ENCODE peak calls at places on chromosome 12, in six cellular contexts. One of them, this sample, is unnamed.

GRCh38 chr12:21757665-21758064 is 16.8 kb downstream of the KCNJ8 start:
- DNase-seq in keratinocyte: no peak
- DNase-seq in body of pancreas: no peak
- DNase-seq in lung: no peak
- DNase-seq in transverse colon: no peak
- DNase-seq in AG04450: no peak
- DNase-seq in this sample: no peak

GRCh38 chr12:3761116-3761770 is 8.3 kb upstream of the CRACR2A start:
- DNase-seq in keratinocyte: no peak
- DNase-seq in body of pancreas: no peak
- DNase-seq in lung: no peak
- DNase-seq in transverse colon: no peak
- DNase-seq in AG04450: no peak
- DNase-seq in this sample: peak; percentile 41

GRCh38 chr12:120134307-120134980 is 17.9 kb upstream of the RAB35 start:
- DNase-seq in keratinocyte: no peak
- DNase-seq in body of pancreas: no peak
- DNase-seq in lung: no peak
- DNase-seq in transverse colon: no peak
- DNase-seq in AG04450: no peak
- DNase-seq in this sample: no peak

GRCh38 chr12:92049403-92049802 is 96.2 kb downstream of the BTG1 start:
- DNase-seq in keratinocyte: no peak
- DNase-seq in body of pancreas: no peak
- DNase-seq in lung: no peak
- DNase-seq in transverse colon: no peak
- DNase-seq in AG04450: no peak
- DNase-seq in this sample: no peak

GRCh38 chr12:89033062-89033461 is 319.2 kb downstream of the DUSP6 start:
- DNase-seq in keratinocyte: no peak
- DNase-seq in body of pancreas: no peak
- DNase-seq in lung: no peak
- DNase-seq in transverse colon: no peak
- DNase-seq in AG04450: no peak
- DNase-seq in this sample: no peak

GRCh38 chr12:3288690-3289089 is 202.3 kb upstream of the PRMT8 start:
- DNase-seq in keratinocyte: no peak
- DNase-seq in body of pancreas: no peak
- DNase-seq in lung: no peak
- DNase-seq in transverse colon: no peak
- DNase-seq in AG04450: no peak
- DNase-seq in this sample: no peak

GRCh38 chr12:91885851-91886250 is 259.8 kb downstream of the BTG1 start:
- DNase-seq in keratinocyte: no peak
- DNase-seq in body of pancreas: no peak
- DNase-seq in lung: no peak
- DNase-seq in transverse colon: no peak
- DNase-seq in AG04450: no peak
- DNase-seq in this sample: no peak

GRCh38 chr12:125403145-125403789 is 338.0 kb downstream of the AACS start:
- DNase-seq in keratinocyte: no peak
- DNase-seq in body of pancreas: no peak
- DNase-seq in lung: no peak
- DNase-seq in transverse colon: no peak
- DNase-seq in AG04450: no peak
- DNase-seq in this sample: peak; percentile 16

GRCh38 chr12:93784339-93785086 is 107.3 kb downstream of the CRADD start:
- DNase-seq in keratinocyte: no peak
- DNase-seq in body of pancreas: peak; percentile 50
- DNase-seq in lung: no peak
- DNase-seq in transverse colon: peak; percentile 48
- DNase-seq in AG04450: no peak
- DNase-seq in this sample: peak; percentile 63

GRCh38 chr12:50764861-50765324 is 992 bp downstream of the ATF1 start:
- DNase-seq in keratinocyte: no peak
- DNase-seq in body of pancreas: peak; percentile 26
- DNase-seq in lung: peak; percentile 39
- DNase-seq in transverse colon: peak; percentile 39
- DNase-seq in AG04450: no peak
- DNase-seq in this sample: no peak

GRCh38 chr12:6606331-6607131 is 648 bp downstream of the CHD4 start:
- DNase-seq in keratinocyte: no peak
- DNase-seq in body of pancreas: peak; percentile 88
- DNase-seq in lung: peak; percentile 57
- DNase-seq in transverse colon: peak; percentile 72
- DNase-seq in AG04450: no peak
- DNase-seq in this sample: no peak

GRCh38 chr12:27614386-27614785 is 81.9 kb upstream of the REP15 start:
- DNase-seq in keratinocyte: no peak
- DNase-seq in body of pancreas: no peak
- DNase-seq in lung: no peak
- DNase-seq in transverse colon: no peak
- DNase-seq in AG04450: no peak
- DNase-seq in this sample: no peak

GRCh38 chr12:54749191-54749818 is 101.1 kb upstream of the DCD start:
- DNase-seq in keratinocyte: no peak
- DNase-seq in body of pancreas: peak; percentile 14
- DNase-seq in lung: no peak
- DNase-seq in transverse colon: no peak
- DNase-seq in AG04450: peak; percentile 15
- DNase-seq in this sample: peak; percentile 17

GRCh38 chr12:88391556-88391955 is 188.7 kb downstream of the KITLG start:
- DNase-seq in keratinocyte: no peak
- DNase-seq in body of pancreas: no peak
- DNase-seq in lung: no peak
- DNase-seq in transverse colon: no peak
- DNase-seq in AG04450: peak; percentile 26
- DNase-seq in this sample: peak; percentile 78

GRCh38 chr12:62922539-62922938 is 12.4 kb downstream of the PPM1H start:
- DNase-seq in keratinocyte: no peak
- DNase-seq in body of pancreas: no peak
- DNase-seq in lung: no peak
- DNase-seq in transverse colon: no peak
- DNase-seq in AG04450: no peak
- DNase-seq in this sample: no peak

GRCh38 chr12:89250213-89250612 is 102.1 kb downstream of the DUSP6 start:
- DNase-seq in keratinocyte: no peak
- DNase-seq in body of pancreas: no peak
- DNase-seq in lung: no peak
- DNase-seq in transverse colon: no peak
- DNase-seq in AG04450: no peak
- DNase-seq in this sample: no peak

GRCh38 chr12:21940972-21941521 is at the start of gene ABCC9:
- DNase-seq in keratinocyte: no peak
- DNase-seq in body of pancreas: peak; percentile 73
- DNase-seq in lung: peak; percentile 34
- DNase-seq in transverse colon: peak; percentile 13
- DNase-seq in AG04450: no peak
- DNase-seq in this sample: peak; percentile 16

GRCh38 chr12:27969011-27969900 is 3.3 kb downstream of the PTHLH start:
- DNase-seq in keratinocyte: no peak
- DNase-seq in body of pancreas: peak; percentile 20
- DNase-seq in lung: no peak
- DNase-seq in transverse colon: no peak
- DNase-seq in AG04450: no peak
- DNase-seq in this sample: no peak

GRCh38 chr12:100962086-100962712 is 167.6 kb downstream of the ANO4 start:
- DNase-seq in keratinocyte: no peak
- DNase-seq in body of pancreas: peak; percentile 56
- DNase-seq in lung: no peak
- DNase-seq in transverse colon: no peak
- DNase-seq in AG04450: no peak
- DNase-seq in this sample: no peak

GRCh38 chr12:105992849-105993740 is 145.7 kb downstream of the NUAK1 start:
- DNase-seq in keratinocyte: no peak
- DNase-seq in body of pancreas: no peak
- DNase-seq in lung: no peak
- DNase-seq in transverse colon: no peak
- DNase-seq in AG04450: no peak
- DNase-seq in this sample: peak; percentile 27

GRCh38 chr12:107645630-107646333 is 39.8 kb upstream of the PWP1 start:
- DNase-seq in keratinocyte: no peak
- DNase-seq in body of pancreas: no peak
- DNase-seq in lung: no peak
- DNase-seq in transverse colon: no peak
- DNase-seq in AG04450: no peak
- DNase-seq in this sample: no peak

GRCh38 chr12:76711241-76711640 is 52.7 kb upstream of the ZDHHC17 start:
- DNase-seq in keratinocyte: no peak
- DNase-seq in body of pancreas: no peak
- DNase-seq in lung: no peak
- DNase-seq in transverse colon: no peak
- DNase-seq in AG04450: no peak
- DNase-seq in this sample: no peak

GRCh38 chr12:88450130-88450529 is 130.1 kb downstream of the KITLG start:
- DNase-seq in keratinocyte: no peak
- DNase-seq in body of pancreas: no peak
- DNase-seq in lung: no peak
- DNase-seq in transverse colon: no peak
- DNase-seq in AG04450: no peak
- DNase-seq in this sample: no peak

GRCh38 chr12:26226629-26227375 is 31.4 kb downstream of the SSPN start:
- DNase-seq in keratinocyte: no peak
- DNase-seq in body of pancreas: peak; percentile 54
- DNase-seq in lung: no peak
- DNase-seq in transverse colon: peak; percentile 40
- DNase-seq in AG04450: no peak
- DNase-seq in this sample: no peak

GRCh38 chr12:112905451-112906089 is 1.2 kb upstream of the OAS1 start:
- DNase-seq in keratinocyte: no peak
- DNase-seq in body of pancreas: no peak
- DNase-seq in lung: no peak
- DNase-seq in transverse colon: no peak
- DNase-seq in AG04450: no peak
- DNase-seq in this sample: no peak

GRCh38 chr12:120793357-120793756 is 67.7 kb downstream of the ACADS start:
- DNase-seq in keratinocyte: no peak
- DNase-seq in body of pancreas: no peak
- DNase-seq in lung: no peak
- DNase-seq in transverse colon: no peak
- DNase-seq in AG04450: no peak
- DNase-seq in this sample: no peak

GRCh38 chr12:100672075-100672592 is 98.7 kb downstream of the GAS2L3 start:
- DNase-seq in keratinocyte: no peak
- DNase-seq in body of pancreas: peak; percentile 17
- DNase-seq in lung: no peak
- DNase-seq in transverse colon: peak; percentile 15
- DNase-seq in AG04450: no peak
- DNase-seq in this sample: no peak

GRCh38 chr12:89280833-89281533 is 71.3 kb downstream of the DUSP6 start:
- DNase-seq in keratinocyte: no peak
- DNase-seq in body of pancreas: no peak
- DNase-seq in lung: no peak
- DNase-seq in transverse colon: no peak
- DNase-seq in AG04450: no peak
- DNase-seq in this sample: no peak

GRCh38 chr12:71399197-71399596 is 40.4 kb upstream of the LGR5 start:
- DNase-seq in keratinocyte: no peak
- DNase-seq in body of pancreas: no peak
- DNase-seq in lung: no peak
- DNase-seq in transverse colon: no peak
- DNase-seq in AG04450: no peak
- DNase-seq in this sample: no peak

GRCh38 chr12:108689314-108690190 is 41.8 kb downstream of the CORO1C start:
- DNase-seq in keratinocyte: no peak
- DNase-seq in body of pancreas: no peak
- DNase-seq in lung: no peak
- DNase-seq in transverse colon: peak; percentile 27
- DNase-seq in AG04450: no peak
- DNase-seq in this sample: no peak

GRCh38 chr12:89706551-89707348 is 1.9 kb downstream of the ATP2B1 start:
- DNase-seq in keratinocyte: no peak
- DNase-seq in body of pancreas: peak; percentile 26
- DNase-seq in lung: no peak
- DNase-seq in transverse colon: no peak
- DNase-seq in AG04450: no peak
- DNase-seq in this sample: no peak

GRCh38 chr12:43544703-43545102 is 7.3 kb downstream of the ADAMTS20 start:
- DNase-seq in keratinocyte: no peak
- DNase-seq in body of pancreas: no peak
- DNase-seq in lung: no peak
- DNase-seq in transverse colon: no peak
- DNase-seq in AG04450: no peak
- DNase-seq in this sample: no peak
- H3K4me3 ChIP-seq in keratinocyte: no peak overlapping the region
- H3K4me3 ChIP-seq in body of pancreas: no peak overlapping the region
- H3K4me3 ChIP-seq in lung: no peak overlapping the region
- H3K4me3 ChIP-seq in transverse colon: no peak overlapping the region
- H3K4me3 ChIP-seq in AG04450: no peak overlapping the region
- H3K4me3 ChIP-seq in this sample: no peak overlapping the region

GRCh38 chr12:10365716-10366433 is 24.0 kb downstream of the KLRK1 start:
- DNase-seq in keratinocyte: no peak
- DNase-seq in body of pancreas: no peak
- DNase-seq in lung: no peak
- DNase-seq in transverse colon: no peak
- DNase-seq in AG04450: no peak
- DNase-seq in this sample: no peak
- TF ChIP-seq CTCF in keratinocyte: peak; percentile 49
- TF ChIP-seq CTCF in body of pancreas: no peak
- TF ChIP-seq CTCF in lung: no peak
- TF ChIP-seq CTCF in transverse colon: peak; percentile 27
- TF ChIP-seq CTCF in AG04450: peak; percentile 24
- TF ChIP-seq CTCF in this sample: peak; percentile 54

GRCh38 chr12:14695685-14696084 is 714 bp downstream of the GUCY2C start:
- DNase-seq in keratinocyte: no peak
- DNase-seq in body of pancreas: no peak
- DNase-seq in lung: no peak
- DNase-seq in transverse colon: peak; percentile 27
- DNase-seq in AG04450: no peak
- DNase-seq in this sample: no peak
- H3K27ac ChIP-seq in keratinocyte: no peak overlapping the region
- H3K27ac ChIP-seq in body of pancreas: no peak overlapping the region
- H3K27ac ChIP-seq in lung: no peak overlapping the region
- H3K27ac ChIP-seq in transverse colon: peak overlapping the region; percentile 87
- H3K27ac ChIP-seq in AG04450: no peak overlapping the region
- H3K27ac ChIP-seq in this sample: no peak overlapping the region

DNA sequence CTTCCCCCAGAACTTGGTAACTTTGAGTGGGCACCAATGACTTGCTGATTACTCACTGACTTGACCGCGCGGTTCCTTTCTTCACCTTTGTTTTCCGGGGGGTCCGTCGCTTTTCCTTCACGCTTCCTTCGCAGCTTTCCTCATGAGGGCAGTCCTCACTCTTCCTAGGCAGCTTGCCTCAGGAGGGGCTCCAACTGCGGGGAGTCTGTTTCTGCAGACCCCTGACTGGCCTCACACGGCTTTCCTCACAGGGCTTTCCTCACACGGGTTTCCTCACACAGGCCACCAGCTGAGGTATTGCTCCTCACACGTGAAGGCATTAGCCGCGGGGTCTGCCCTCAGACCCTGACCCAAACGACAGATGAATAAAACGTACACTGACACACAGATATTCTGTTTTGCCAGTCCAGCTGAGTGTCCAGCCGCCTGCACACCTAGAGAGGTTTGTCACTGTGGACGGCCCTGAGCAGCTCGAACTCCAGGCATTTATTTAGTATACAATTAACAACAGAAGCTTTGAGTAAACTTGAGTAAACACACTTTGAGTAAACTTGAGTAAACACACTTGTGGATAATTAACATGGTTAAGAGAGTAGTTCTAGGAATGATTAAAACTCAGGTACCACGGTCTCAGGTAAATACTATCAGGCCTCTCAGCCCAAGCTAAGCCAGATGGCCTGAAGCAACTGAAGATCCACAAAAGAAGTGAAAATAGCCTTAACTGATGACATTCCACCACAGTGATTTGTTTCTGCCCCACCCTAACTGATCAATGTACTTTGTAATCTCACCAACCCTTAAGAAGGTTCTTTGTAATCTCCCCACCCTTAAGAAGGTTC is 16.1 kb upstream of the LYZ start:
- DNase-seq in keratinocyte: peak; percentile 4
- DNase-seq in body of pancreas: no peak
- DNase-seq in lung: no peak
- DNase-seq in transverse colon: no peak
- DNase-seq in AG04450: no peak
- DNase-seq in this sample: no peak
- H3K4me3 ChIP-seq in keratinocyte: peak overlapping the region; percentile 46
- H3K4me3 ChIP-seq in body of pancreas: no peak overlapping the region
- H3K4me3 ChIP-seq in lung: no peak overlapping the region
- H3K4me3 ChIP-seq in transverse colon: no peak overlapping the region
- H3K4me3 ChIP-seq in AG04450: no peak overlapping the region
- H3K4me3 ChIP-seq in this sample: no peak overlapping the region